ENCODE peak calls at places on chromosome 14, in six cellular contexts. One of them, this sample, is unnamed.

GRCh38 chr14:30655124-30655523 is 33.0 kb downstream of the SCFD1 start:
- DNase-seq in K562: no peak
- DNase-seq in A549: no peak
- DNase-seq in IMR-90: peak
- DNase-seq in GM12878: no peak
- DNase-seq in HepG2: no peak
- DNase-seq in this sample: no peak

GRCh38 chr14:36057452-36058142 is 118.9 kb downstream of the PTCSC3 start:
- DNase-seq in A549: no peak
- DNase-seq in HepG2: no peak
- DNase-seq in K562: no peak
- DNase-seq in GM12878: no peak
- DNase-seq in IMR-90: no peak
- DNase-seq in this sample: peak

GRCh38 chr14:73753887-73754880 is 40.0 kb upstream of the PNMA1 start:
- DNase-seq in GM12878: peak
- DNase-seq in A549: no peak
- DNase-seq in IMR-90: no peak
- DNase-seq in HepG2: no peak
- DNase-seq in K562: no peak
- DNase-seq in this sample: no peak

GRCh38 chr14:65993103-65993502 is 493.1 kb upstream of the CCDC196 start:
- DNase-seq in IMR-90: no peak
- DNase-seq in K562: no peak
- DNase-seq in GM12878: no peak
- DNase-seq in HepG2: no peak
- DNase-seq in A549: no peak
- DNase-seq in this sample: no peak

GRCh38 chr14:65396082-65396910 is 16.2 kb upstream of the FUT8 start:
- DNase-seq in K562: no peak
- DNase-seq in GM12878: no peak
- DNase-seq in HepG2: no peak
- DNase-seq in IMR-90: no peak
- DNase-seq in A549: no peak
- DNase-seq in this sample: no peak

GRCh38 chr14:53979747-53980642 is 23.4 kb upstream of the BMP4 start:
- DNase-seq in GM12878: no peak
- DNase-seq in A549: no peak
- DNase-seq in HepG2: peak
- DNase-seq in K562: no peak
- DNase-seq in IMR-90: peak
- DNase-seq in this sample: no peak

GRCh38 chr14:64540208-64541202 is at the start of gene HSPA2:
- DNase-seq in K562: no peak
- DNase-seq in IMR-90: peak
- DNase-seq in GM12878: peak
- DNase-seq in HepG2: peak
- DNase-seq in A549: peak
- DNase-seq in this sample: peak

GRCh38 chr14:104301731-104302460 is 163.5 kb downstream of the KIF26A start:
- DNase-seq in GM12878: no peak
- DNase-seq in A549: no peak
- DNase-seq in IMR-90: no peak
- DNase-seq in HepG2: no peak
- DNase-seq in K562: no peak
- DNase-seq in this sample: no peak

GRCh38 chr14:96205059-96205993 is 687 bp downstream of the BDKRB2 start:
- DNase-seq in IMR-90: no peak
- DNase-seq in K562: no peak
- DNase-seq in A549: peak
- DNase-seq in HepG2: no peak
- DNase-seq in GM12878: no peak
- DNase-seq in this sample: no peak

GRCh38 chr14:54776361-54777001 is 126.1 kb downstream of the GCH1 start:
- DNase-seq in K562: no peak
- DNase-seq in HepG2: no peak
- DNase-seq in GM12878: peak
- DNase-seq in IMR-90: peak
- DNase-seq in A549: no peak
- DNase-seq in this sample: no peak

GRCh38 chr14:34472706-34473279 is 10.8 kb upstream of the SPTSSA start:
- DNase-seq in IMR-90: no peak
- DNase-seq in GM12878: no peak
- DNase-seq in HepG2: no peak
- DNase-seq in K562: no peak
- DNase-seq in A549: no peak
- DNase-seq in this sample: no peak

GRCh38 chr14:77638738-77639137 is 22.3 kb upstream of the SPTLC2 start:
- DNase-seq in GM12878: no peak
- DNase-seq in IMR-90: peak
- DNase-seq in HepG2: no peak
- DNase-seq in K562: peak
- DNase-seq in A549: no peak
- DNase-seq in this sample: no peak

GRCh38 chr14:56724013-56724412 is 86.3 kb downstream of the OTX2 start:
- DNase-seq in K562: no peak
- DNase-seq in HepG2: no peak
- DNase-seq in A549: no peak
- DNase-seq in IMR-90: no peak
- DNase-seq in GM12878: no peak
- DNase-seq in this sample: no peak

GRCh38 chr14:89236846-89237245 is 180.2 kb downstream of the FOXN3 start:
- DNase-seq in IMR-90: peak
- DNase-seq in K562: no peak
- DNase-seq in A549: no peak
- DNase-seq in HepG2: no peak
- DNase-seq in GM12878: no peak
- DNase-seq in this sample: no peak

GRCh38 chr14:45715946-45716345 is 462.9 kb upstream of the MIS18BP1 start:
- DNase-seq in A549: no peak
- DNase-seq in GM12878: no peak
- DNase-seq in K562: no peak
- DNase-seq in IMR-90: no peak
- DNase-seq in HepG2: no peak
- DNase-seq in this sample: no peak

GRCh38 chr14:64213079-64213478 is 81.1 kb downstream of the ESR2 start:
- DNase-seq in IMR-90: peak
- DNase-seq in GM12878: no peak
- DNase-seq in K562: no peak
- DNase-seq in A549: no peak
- DNase-seq in HepG2: no peak
- DNase-seq in this sample: no peak

GRCh38 chr14:101252443-101253214 is 308.7 kb upstream of the DIO3 start:
- DNase-seq in GM12878: no peak
- DNase-seq in IMR-90: no peak
- DNase-seq in K562: no peak
- DNase-seq in HepG2: no peak
- DNase-seq in A549: no peak
- DNase-seq in this sample: no peak

GRCh38 chr14:92897922-92898599 is 24.9 kb upstream of the CHGA start:
- DNase-seq in HepG2: no peak
- DNase-seq in IMR-90: no peak
- DNase-seq in A549: no peak
- DNase-seq in K562: no peak
- DNase-seq in GM12878: no peak
- DNase-seq in this sample: no peak

GRCh38 chr14:104290756-104291122 is 152.4 kb downstream of the KIF26A start:
- DNase-seq in A549: no peak
- DNase-seq in IMR-90: no peak
- DNase-seq in K562: no peak
- DNase-seq in GM12878: no peak
- DNase-seq in HepG2: no peak
- DNase-seq in this sample: no peak

GRCh38 chr14:105317546-105317945 is 3.0 kb downstream of the PACS2 start:
- DNase-seq in K562: no peak
- DNase-seq in IMR-90: peak
- DNase-seq in HepG2: no peak
- DNase-seq in A549: no peak
- DNase-seq in GM12878: no peak
- DNase-seq in this sample: no peak

GRCh38 chr14:51004352-51004800 is 60.1 kb upstream of the PYGL start:
- DNase-seq in K562: no peak
- DNase-seq in HepG2: no peak
- DNase-seq in IMR-90: no peak
- DNase-seq in A549: peak
- DNase-seq in GM12878: no peak
- DNase-seq in this sample: no peak

GRCh38 chr14:104263671-104264358 is 125.4 kb downstream of the KIF26A start:
- DNase-seq in IMR-90: no peak
- DNase-seq in K562: no peak
- DNase-seq in GM12878: no peak
- DNase-seq in HepG2: no peak
- DNase-seq in A549: no peak
- DNase-seq in this sample: no peak

GRCh38 chr14:76259029-76259735 is 107.5 kb downstream of the GPATCH2L start:
- DNase-seq in IMR-90: no peak
- DNase-seq in A549: no peak
- DNase-seq in GM12878: no peak
- DNase-seq in HepG2: no peak
- DNase-seq in K562: peak
- DNase-seq in this sample: no peak

GRCh38 chr14:20690848-20691640 is 2.5 kb downstream of the ANG start:
- DNase-seq in HepG2: peak
- DNase-seq in IMR-90: peak
- DNase-seq in GM12878: peak
- DNase-seq in A549: peak
- DNase-seq in K562: peak
- DNase-seq in this sample: peak

GRCh38 chr14:104932676-104933631 is 8.3 kb downstream of the PLD4 start:
- DNase-seq in A549: peak
- DNase-seq in HepG2: peak
- DNase-seq in IMR-90: peak
- DNase-seq in K562: peak
- DNase-seq in GM12878: no peak
- DNase-seq in this sample: peak

GRCh38 chr14:40417777-40418401 is 985.7 kb upstream of the FBXO33 start:
- DNase-seq in HepG2: peak
- DNase-seq in GM12878: no peak
- DNase-seq in K562: peak
- DNase-seq in IMR-90: no peak
- DNase-seq in A549: peak
- DNase-seq in this sample: peak

DNA sequence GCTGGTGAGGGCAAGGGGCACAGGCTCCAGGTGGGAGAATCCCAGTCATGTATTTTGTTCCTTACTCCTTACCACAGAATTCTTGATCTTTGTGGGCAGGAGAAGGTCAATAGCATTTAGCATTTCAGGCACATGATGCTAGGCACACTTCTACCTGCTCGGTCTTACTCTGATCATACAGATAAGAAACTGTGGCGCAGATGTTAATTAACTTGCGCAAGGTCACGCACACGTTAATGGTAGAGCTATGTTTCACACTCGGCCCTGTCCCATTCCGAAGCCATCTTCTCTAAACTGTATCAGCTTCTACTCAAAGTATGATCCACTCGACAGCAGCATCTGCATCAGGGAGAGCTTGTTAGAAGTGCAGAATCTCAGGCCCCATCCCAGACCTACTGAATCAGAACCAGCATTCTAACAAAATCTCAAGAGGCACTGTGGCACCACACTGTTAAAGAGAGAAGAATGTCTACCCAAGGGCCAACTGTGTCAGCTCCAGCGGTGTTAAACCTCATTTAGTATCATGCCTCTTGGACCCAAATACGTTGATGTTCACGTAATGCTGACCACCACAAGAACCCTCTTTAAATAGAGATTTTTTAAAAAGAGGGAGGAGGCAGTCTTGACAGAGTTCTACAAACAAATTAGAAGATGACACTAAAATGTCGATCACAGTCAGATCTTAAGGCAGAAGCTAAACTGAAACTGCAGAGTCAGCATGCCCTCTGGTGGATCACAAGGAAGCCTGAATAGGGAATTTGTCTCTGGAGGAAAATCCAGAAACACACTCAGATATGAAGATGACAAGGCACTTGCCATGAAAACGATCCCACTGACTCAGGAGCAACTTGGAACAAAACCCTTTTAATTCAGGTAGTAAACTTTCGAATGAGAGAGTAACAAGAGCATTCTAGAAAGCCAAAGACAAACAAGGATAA is 7.3 kb downstream of the STXBP6 start:
- DNase-seq in HepG2: peak
- DNase-seq in A549: no peak
- DNase-seq in IMR-90: peak
- DNase-seq in K562: peak
- DNase-seq in GM12878: no peak
- DNase-seq in this sample: peak
- TF ChIP-seq BHLHE40 in HepG2: no peak
- TF ChIP-seq BHLHE40 in A549: no peak
- TF ChIP-seq BHLHE40 in IMR-90: no peak
- TF ChIP-seq BHLHE40 in K562: no peak
- TF ChIP-seq BHLHE40 in GM12878: no peak
- TF ChIP-seq BHLHE40 in this sample: no peak

GRCh38 chr14:69105326-69105725 is 47.6 kb downstream of the DCAF5 start:
- DNase-seq in IMR-90: peak
- DNase-seq in GM12878: no peak
- DNase-seq in A549: no peak
- DNase-seq in K562: no peak
- DNase-seq in HepG2: no peak
- DNase-seq in this sample: no peak
- TF ChIP-seq BHLHE40 in IMR-90: peak
- TF ChIP-seq BHLHE40 in GM12878: no peak
- TF ChIP-seq BHLHE40 in A549: no peak
- TF ChIP-seq BHLHE40 in K562: no peak
- TF ChIP-seq BHLHE40 in HepG2: no peak
- TF ChIP-seq BHLHE40 in this sample: no peak

GRCh38 chr14:99231850-99232401 is 40.1 kb downstream of the BCL11B start:
- DNase-seq in GM12878: no peak
- DNase-seq in IMR-90: no peak
- DNase-seq in HepG2: no peak
- DNase-seq in K562: no peak
- DNase-seq in A549: no peak
- DNase-seq in this sample: peak

GRCh38 chr14:99232406-99233214 is 39.4 kb downstream of the BCL11B start:
- DNase-seq in IMR-90: no peak
- DNase-seq in HepG2: no peak
- DNase-seq in GM12878: no peak
- DNase-seq in K562: no peak
- DNase-seq in A549: no peak
- DNase-seq in this sample: no peak

GRCh38 chr14:99229654-99230215 is 42.3 kb downstream of the BCL11B start:
- DNase-seq in IMR-90: no peak
- DNase-seq in A549: no peak
- DNase-seq in K562: no peak
- DNase-seq in HepG2: no peak
- DNase-seq in GM12878: no peak
- DNase-seq in this sample: peak

GRCh38 chr14:99231181-99231849 is 40.7 kb downstream of the BCL11B start:
- DNase-seq in GM12878: no peak
- DNase-seq in HepG2: no peak
- DNase-seq in IMR-90: no peak
- DNase-seq in A549: no peak
- DNase-seq in K562: no peak
- DNase-seq in this sample: no peak

GRCh38 chr14:99230271-99231141 is 41.5 kb downstream of the BCL11B start:
- DNase-seq in GM12878: no peak
- DNase-seq in K562: peak
- DNase-seq in A549: no peak
- DNase-seq in HepG2: no peak
- DNase-seq in IMR-90: no peak
- DNase-seq in this sample: no peak
- TF ChIP-seq BHLHE40 in GM12878: no peak
- TF ChIP-seq BHLHE40 in K562: no peak
- TF ChIP-seq BHLHE40 in A549: no peak
- TF ChIP-seq BHLHE40 in HepG2: no peak
- TF ChIP-seq BHLHE40 in IMR-90: no peak
- TF ChIP-seq BHLHE40 in this sample: no peak

GRCh38 chr14:23572841-23573240 is 5.2 kb upstream of the AP1G2 start:
- DNase-seq in GM12878: no peak
- DNase-seq in HepG2: peak
- DNase-seq in K562: no peak
- DNase-seq in IMR-90: no peak
- DNase-seq in A549: no peak
- DNase-seq in this sample: no peak
- TF ChIP-seq BHLHE40 in GM12878: no peak
- TF ChIP-seq BHLHE40 in HepG2: no peak
- TF ChIP-seq BHLHE40 in K562: no peak
- TF ChIP-seq BHLHE40 in IMR-90: no peak
- TF ChIP-seq BHLHE40 in A549: no peak
- TF ChIP-seq BHLHE40 in this sample: no peak